ENCODE peak calls at places on chromosomes 1 and 21, in seven cellular contexts. I, U, V, Y, A, S and R are unnamed samples. For H3K27me3 and H3K4me1, the result is how much of the 10 kb centered on the place peaks cover.

GRCh38 chr1:43858324-43858723 is 75.3 kb upstream of the ARTN start:
- DNase-seq in I (no peak), Y (peak), A (peak), V (peak), U (no peak), S (peak), R (peak)

GRCh38 chr1:236206548-236206947 is 64.2 kb downstream of the GPR137B start:
- DNase-seq in U (peak), A (no peak), V (no peak), S (no peak), Y (no peak), I (no peak), R (no peak)

GRCh38 chr21:16309250-16309971 is 579.6 kb downstream of the USP25 start:
- DNase-seq in U (no peak), S (no peak), V (no peak), I (no peak), Y (no peak), A (no peak), R (no peak)

GRCh38 chr1:228177936-228178710 is 12.5 kb downstream of the IBA57 start:
- DNase-seq in V (no peak), I (no peak), U (no peak), A (no peak), S (no peak), Y (peak), R (peak)

GRCh38 chr1:47709302-47710074 is 271.6 kb downstream of the FOXD2 start:
- DNase-seq in S (no peak), U (no peak), I (peak), Y (no peak), A (peak), V (no peak), R (peak)

GRCh38 chr1:57623039-57623790 is 199.4 kb upstream of the DAB1 start:
- DNase-seq in S (no peak), A (peak), V (peak), Y (no peak), U (no peak), I (no peak), R (no peak)

GRCh38 chr1:92623187-92623778 is 136.6 kb upstream of the GFI1 start:
- DNase-seq in V (peak), U (no peak), A (peak), S (no peak), I (no peak), Y (no peak), R (no peak)

GRCh38 chr1:236489710-236490377 is 33.9 kb upstream of the LGALS8 start:
- DNase-seq in A (peak), I (no peak), S (peak), U (peak), Y (no peak), V (peak), R (peak)

GRCh38 chr1:163315773-163316374 is 5.9 kb upstream of the NUF2 start:
- DNase-seq in I (no peak), Y (peak), U (no peak), V (peak), A (peak), S (peak), R (no peak)

GRCh38 chr1:173190101-173190895 is 16.8 kb downstream of the TNFSF4 start:
- DNase-seq in I (peak), V (peak), S (peak), Y (peak), A (peak), U (peak), R (no peak)

GRCh38 chr1:9235123-9235513 is 544 bp downstream of the H6PD start:
- DNase-seq in S (peak), V (peak), A (peak), I (no peak), U (no peak), Y (no peak), R (no peak)

GRCh38 chr1:25572708-25573590 is 29.5 kb downstream of the LDLRAP1 start:
- DNase-seq in Y (no peak), V (peak), A (peak), U (no peak), I (peak), S (peak), R (peak)

DNA sequence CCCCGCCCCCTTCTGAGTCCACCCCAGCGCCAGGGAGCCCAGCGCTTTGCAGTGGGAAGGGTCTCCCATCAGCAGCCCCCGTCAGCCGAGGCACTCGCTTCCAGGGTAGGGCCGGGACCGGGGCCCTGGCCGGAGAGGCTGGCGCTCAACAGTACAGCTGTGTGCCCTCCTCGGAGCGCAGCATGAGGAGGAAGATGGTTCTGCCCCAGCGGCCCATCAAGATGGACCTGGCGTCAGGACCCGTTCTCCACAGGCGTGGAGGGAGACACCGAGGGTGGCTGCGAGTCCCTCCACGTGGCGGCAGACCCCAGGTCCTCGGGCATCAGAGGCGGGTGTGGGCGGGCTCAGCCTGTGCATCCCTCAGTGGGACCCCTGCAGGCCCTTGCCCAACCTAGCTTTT is 54.3 kb downstream of the MORN1 start:
- DNase-seq in U (no peak), A (no peak), S (no peak), Y (no peak), I (no peak), V (no peak), R (no peak)
- H3K27me3 ChIP-seq in U (under half), A (under half), S (under half), Y (under half), I (under half), V (under half), R (under half)

GRCh38 chr1:6185635-6186382 is 5.7 kb upstream of the CHD5 start:
- DNase-seq in A (peak), V (peak), S (no peak), U (no peak), Y (no peak), I (no peak), R (peak)
- TF ChIP-seq CTCF in A (peak), V (peak), S (no peak), U (no peak), Y (no peak), I (peak), R (peak)

GRCh38 chr1:165833358-165833757 is 5.9 kb downstream of the UCK2 start:
- DNase-seq in Y (no peak), S (no peak), A (no peak), V (no peak), U (no peak), I (no peak), R (no peak)

GRCh38 chr1:165836664-165837482 is 9.5 kb downstream of the UCK2 start:
- DNase-seq in V (no peak), U (no peak), S (no peak), A (no peak), I (no peak), Y (no peak), R (no peak)

GRCh38 chr1:165832902-165833301 is 5.5 kb downstream of the UCK2 start:
- DNase-seq in U (no peak), Y (no peak), I (no peak), S (no peak), V (no peak), A (no peak), R (no peak)

GRCh38 chr1:165834229-165834628 is 6.8 kb downstream of the UCK2 start:
- DNase-seq in Y (no peak), S (no peak), V (no peak), U (no peak), I (no peak), A (no peak), R (no peak)

GRCh38 chr1:165834881-165835280 is 7.5 kb downstream of the UCK2 start:
- DNase-seq in U (no peak), S (no peak), V (no peak), Y (no peak), I (no peak), A (no peak), R (no peak)
- H3K4me1 ChIP-seq in U (under half), S (under half), V (under half), Y (under half), I (under half), A (under half), R (under half)

GRCh38 chr21:35340273-35340672 is 291.2 kb upstream of the RUNX1 start:
- DNase-seq in Y (no peak), U (no peak), A (no peak), S (peak), V (no peak), I (peak), R (no peak)
- H3K27me3 ChIP-seq in Y (under half), U (under half), A (under half), S (under half), V (under half), I (under half), R (under half)